ENCODE peak calls at places on chromosomes 16 and 17, in five cellular contexts. Z is cerebellar cortex; D is activated T-cell treated with anti-CD3 and anti-CD28 coated beads, Interleukin-2, amount 50 U/mL, for 72 hours; Y is GM23248; G is AG08395. E is an unnamed sample.

GRCh38 chr17:8839410-8839935 is 28.0 kb downstream of the PIK3R6 start:
- DNase-seq in Z (no peak), D (no peak), Y (no peak), G (no peak), E (no peak)

GRCh38 chr17:39791296-39791992 is 53.7 kb downstream of the GRB7 start:
- DNase-seq in Z (no peak), D (peak), Y (no peak), G (no peak), E (no peak)

GRCh38 chr17:41676058-41676419 is 12.6 kb upstream of the EIF1 start:
- DNase-seq in Z (no peak), D (no peak), Y (no peak), G (no peak), E (no peak)

GRCh38 chr17:67685351-67685750 is 32.4 kb upstream of the NOL11 start:
- DNase-seq in Z (no peak), D (no peak), Y (no peak), G (no peak), E (no peak)

GRCh38 chr17:77687921-77688320 is 270.6 kb upstream of the TNRC6C start:
- DNase-seq in Z (no peak), D (no peak), Y (no peak), G (no peak), E (no peak)

GRCh38 chr17:47201168-47201567 is 8.0 kb upstream of the MYL4 start:
- DNase-seq in Z (no peak), D (no peak), Y (no peak), G (no peak), E (no peak)

GRCh38 chr16:19700319-19700781 is 17.7 kb downstream of the KNOP1 start:
- DNase-seq in Z (no peak), D (no peak), Y (peak), G (no peak), E (peak)

GRCh38 chr16:88116121-88116900 is 165.1 kb downstream of the BANP start:
- DNase-seq in Z (no peak), D (no peak), Y (peak), G (no peak), E (no peak)

GRCh38 chr17:36867716-36868115 is 69.6 kb upstream of the LHX1 start:
- DNase-seq in Z (no peak), D (no peak), Y (no peak), G (no peak), E (no peak)

GRCh38 chr17:49003557-49004511 is 6.6 kb downstream of the IGF2BP1 start:
- DNase-seq in Z (no peak), D (no peak), Y (peak), G (no peak), E (peak)

GRCh38 chr16:68367891-68368601 is 57.2 kb downstream of the PRMT7 start:
- DNase-seq in Z (no peak), D (no peak), Y (no peak), G (no peak), E (no peak)

GRCh38 chr17:64781394-64781793 is 119.3 kb upstream of the SMURF2 start:
- DNase-seq in Z (no peak), D (peak), Y (peak), G (peak), E (peak)

GRCh38 chr16:67541391-67542263 is 13.0 kb downstream of the RIPOR1 start:
- DNase-seq in Z (no peak), D (no peak), Y (peak), G (no peak), E (peak)

GRCh38 chr17:76394166-76394565 is 9.8 kb downstream of the SPHK1 start:
- DNase-seq in Z (no peak), D (no peak), Y (no peak), G (no peak), E (no peak)

GRCh38 chr17:6165806-6166205 is 95.6 kb downstream of the WSCD1 start:
- DNase-seq in Z (no peak), D (no peak), Y (no peak), G (no peak), E (no peak)

GRCh38 chr17:41768682-41769288 is 17.7 kb downstream of the JUP start:
- DNase-seq in Z (no peak), D (no peak), Y (no peak), G (no peak), E (no peak)

GRCh38 chr17:51107666-51108227 is 12.9 kb downstream of the SPAG9 start:
- DNase-seq in Z (no peak), D (no peak), Y (no peak), G (no peak), E (no peak)

GRCh38 chr17:8520981-8521380 is 85.3 kb downstream of the NDEL1 start:
- DNase-seq in Z (no peak), D (no peak), Y (no peak), G (no peak), E (no peak)

GRCh38 chr16:2820836-2821482 is 3.9 kb downstream of the PRSS21 start:
- DNase-seq in Z (no peak), D (no peak), Y (no peak), G (no peak), E (no peak)

GRCh38 chr17:75468779-75469373 is 12.4 kb downstream of the TMEM94 start:
- DNase-seq in Z (no peak), D (no peak), Y (no peak), G (no peak), E (no peak)

GRCh38 chr17:12546983-12547382 is 118.7 kb upstream of the MYOCD start:
- DNase-seq in Z (no peak), D (no peak), Y (no peak), G (no peak), E (no peak)

GRCh38 chr17:64418506-64419339 is 28.1 kb upstream of the PECAM1 start:
- DNase-seq in Z (peak), D (no peak), Y (peak), G (peak), E (peak)

GRCh38 chr17:57868007-57868774 is 18.3 kb upstream of the MRPS23 start:
- DNase-seq in Z (no peak), D (peak), Y (peak), G (peak), E (peak)

GRCh38 chr16:47247691-47248090 is 103.9 kb upstream of the NETO2 start:
- DNase-seq in Z (no peak), D (no peak), Y (no peak), G (no peak), E (no peak)

GRCh38 chr17:43713494-43714162 is 45.0 kb downstream of the SOST start:
- DNase-seq in Z (peak), D (peak), Y (peak), G (peak), E (peak)

GRCh38 chr17:51802544-51802943 is 356.0 kb downstream of the CA10 start:
- DNase-seq in Z (peak), D (no peak), Y (no peak), G (no peak), E (no peak)

GRCh38 chr16:23729503-23730424 is 16.7 kb upstream of the ERN2 start:
- DNase-seq in Z (no peak), D (no peak), Y (peak), G (peak), E (peak)

GRCh38 chr17:77601054-77601979 is 357.2 kb upstream of the TNRC6C start:
- DNase-seq in Z (peak), D (no peak), Y (peak), G (no peak), E (no peak)

GRCh38 chr17:49973271-49973615 is 4.3 kb downstream of the DLX4 start:
- DNase-seq in Z (no peak), D (no peak), Y (no peak), G (no peak), E (no peak)

GRCh38 chr16:54931041-54931756 is 534 bp downstream of the IRX5 start:
- DNase-seq in Z (no peak), D (peak), Y (peak), G (no peak), E (peak)

GRCh38 chr16:10577305-10578202 is 2.8 kb downstream of the EMP2 start:
- DNase-seq in Z (no peak), D (no peak), Y (peak), G (peak), E (no peak)

GRCh38 chr16:84754353-84754856 is 54.6 kb downstream of the USP10 start:
- DNase-seq in Z (peak), D (peak), Y (peak), G (peak), E (peak)

GRCh38 chr16:29029168-29029994 is 44.5 kb downstream of the LAT start:
- DNase-seq in Z (no peak), D (peak), Y (peak), G (peak), E (peak)

GRCh38 chr16:84518804-84519341 is 14.4 kb upstream of the MEAK7 start:
- DNase-seq in Z (no peak), D (peak), Y (no peak), G (no peak), E (no peak)

GRCh38 chr17:58319181-58320162 is 9.1 kb downstream of the TSPOAP1 start:
- DNase-seq in Z (no peak), D (peak), Y (no peak), G (no peak), E (no peak)

GRCh38 chr17:27793168-27793905 is 7.0 kb downstream of the NOS2 start:
- DNase-seq in Z (peak), D (peak), Y (peak), G (peak), E (peak)

GRCh38 chr16:630815-631405 is at the start of gene WFIKKN1:
- DNase-seq in Z (peak), D (no peak), Y (peak), G (no peak), E (no peak)